ENCODE peak calls at places on chromosome 19, in seven cellular contexts. W is GM23338, Q is right lobe of liver, X is body of pancreas, V is heart left ventricle, S is adrenal gland, J is IMR-90. Z is an unnamed sample.

GRCh38 chr19:40224342-40225148 is 1.9 kb downstream of the CCNP start:
- DNase-seq in V (no peak), Q (no peak), X (no peak), S (no peak), J (no peak), W (no peak), Z (peak; percentile 45)

GRCh38 chr19:4445963-4446668 is 11.5 kb downstream of the UBXN6 start:
- DNase-seq in S (peak; percentile 83), Q (no peak), X (no peak), V (no peak), W (no peak), J (no peak), Z (no peak)

GRCh38 chr19:45177817-45178261 is at the start of gene TRAPPC6A:
- DNase-seq in Q (no peak), W (peak; percentile 64), J (peak; percentile 70), X (no peak), V (no peak), S (peak; percentile 68), Z (peak; percentile 92)

GRCh38 chr19:43464089-43464775 is 1.2 kb downstream of the LYPD3 start:
- DNase-seq in W (no peak), X (peak; percentile 77), V (peak; percentile 84), Q (peak; percentile 74), J (no peak), S (no peak), Z (no peak)

GRCh38 chr19:343941-344624 is 513 bp downstream of the MIER2 start:
- DNase-seq in W (peak; percentile 47), V (peak; percentile 64), J (no peak), X (no peak), Q (no peak), S (peak; percentile 10), Z (no peak)

GRCh38 chr19:33290956-33291622 is 11.2 kb downstream of the CEBPA start:
- DNase-seq in W (no peak), V (peak; percentile 24), J (no peak), X (no peak), S (no peak), Q (no peak), Z (peak; percentile 84)

GRCh38 chr19:40995355-40995754 is 4.3 kb downstream of the CYP2B6 start:
- DNase-seq in X (no peak), J (no peak), W (no peak), Q (no peak), V (no peak), S (no peak), Z (peak; percentile 82)

GRCh38 chr19:47158879-47159509 is 28.4 kb downstream of the SAE1 start:
- DNase-seq in J (peak; percentile 15), X (no peak), S (no peak), V (no peak), Q (no peak), W (no peak), Z (peak; percentile 88)

GRCh38 chr19:50513746-50514345 is at the start of gene ASPDH:
- DNase-seq in X (no peak), Q (peak; percentile 81), J (no peak), S (no peak), V (peak; percentile 21), W (no peak), Z (no peak)

GRCh38 chr19:45568732-45569131 is 15.9 kb downstream of the OPA3 start:
- DNase-seq in Q (no peak), W (no peak), V (peak; percentile 33), J (peak; percentile 67), S (no peak), X (no peak), Z (peak; percentile 97)

GRCh38 chr19:43618921-43619261 is 538 bp downstream of the ZNF428 start:
- DNase-seq in Q (no peak), V (no peak), J (peak; percentile 8), X (no peak), W (no peak), S (peak; percentile 29), Z (no peak)

GRCh38 chr19:29724102-29724641 is 9.1 kb upstream of the C19orf12 start:
- DNase-seq in S (no peak), J (peak; percentile 5), W (peak; percentile 75), X (no peak), V (no peak), Q (no peak), Z (no peak)

GRCh38 chr19:48656840-48657474 is 11.0 kb upstream of the CA11 start:
- DNase-seq in J (peak; percentile 95), V (no peak), X (no peak), W (no peak), Q (no peak), S (no peak), Z (peak; percentile 84)

GRCh38 chr19:19618384-19619051 is at the start of gene PBX4:
- DNase-seq in J (peak; percentile 82), X (peak; percentile 95), S (peak; percentile 89), Q (peak; percentile 85), V (peak; percentile 97), W (peak; percentile 99), Z (peak; percentile 71)

GRCh38 chr19:489418-490196 is 6.7 kb upstream of the MADCAM1 start:
- DNase-seq in X (no peak), V (no peak), Q (no peak), W (peak; percentile 72), S (no peak), J (peak; percentile 8), Z (no peak)

GRCh38 chr19:17830567-17831418 is 9.5 kb upstream of the INSL3 start:
- DNase-seq in Q (no peak), V (no peak), J (peak; percentile 67), S (peak; percentile 42), W (peak; percentile 95), X (peak; percentile 88), Z (peak; percentile 74)

GRCh38 chr19:15640904-15641597 is 354 bp downstream of the CYP4F3 start:
- DNase-seq in V (no peak), J (no peak), Q (peak; percentile 92), S (no peak), X (no peak), W (no peak), Z (peak; percentile 21)

GRCh38 chr19:47469719-47470118 is 2.0 kb downstream of the SLC8A2 start:
- DNase-seq in Q (no peak), V (peak; percentile 28), S (no peak), W (no peak), J (no peak), X (no peak), Z (no peak)

GRCh38 chr19:6060600-6061391 is 49.5 kb downstream of the RFX2 start:
- DNase-seq in J (peak; percentile 16), V (no peak), W (no peak), Q (peak; percentile 43), X (no peak), S (peak; percentile 49), Z (peak; percentile 17)

GRCh38 chr19:35513231-35513974 is at the start of gene DMKN:
- DNase-seq in Q (no peak), J (peak; percentile 58), S (no peak), X (no peak), W (peak; percentile 61), V (no peak), Z (peak; percentile 84)

GRCh38 chr19:32889137-32889934 is 19.8 kb upstream of the SLC7A9 start:
- DNase-seq in J (no peak), V (no peak), W (no peak), Q (no peak), X (no peak), S (no peak), Z (no peak)

GRCh38 chr19:14580623-14581237 is 2.2 kb upstream of the CLEC17A start:
- DNase-seq in S (no peak), J (no peak), X (no peak), V (no peak), Q (no peak), W (no peak), Z (no peak)

GRCh38 chr19:56837892-56838679 is 2.4 kb downstream of the PEG3 start:
- DNase-seq in X (peak; percentile 87), Q (peak; percentile 83), W (no peak), S (peak; percentile 79), J (no peak), V (peak; percentile 78), Z (no peak)

GRCh38 chr19:1764293-1764683 is 11.0 kb downstream of the ONECUT3 start:
- DNase-seq in J (no peak), S (no peak), X (no peak), Q (no peak), V (no peak), W (no peak), Z (no peak)
- H3K27me3 ChIP-seq in J (peaks cover 89% of the 10 kb centered on the region), S (peaks cover 84% of the 10 kb centered on the region), X (peaks cover 71% of the 10 kb centered on the region), Q (peaks cover 32% of the 10 kb centered on the region), V (peaks cover 96% of the 10 kb centered on the region), W (peaks cover 100% of the 10 kb centered on the region), Z (peaks cover 57% of the 10 kb centered on the region)

GRCh38 chr19:38512277-38512676 is 78.8 kb downstream of the RYR1 start:
- DNase-seq in J (no peak), W (no peak), X (no peak), V (peak; percentile 40), S (no peak), Q (no peak), Z (no peak)
- H3K36me3 ChIP-seq in J (no peaks in the 10 kb centered on the region), W (peaks cover 8% of the 10 kb centered on the region), X (no peaks in the 10 kb centered on the region), V (no peaks in the 10 kb centered on the region), S (no peaks in the 10 kb centered on the region), Q (no peaks in the 10 kb centered on the region), Z (no peaks in the 10 kb centered on the region)

DNA sequence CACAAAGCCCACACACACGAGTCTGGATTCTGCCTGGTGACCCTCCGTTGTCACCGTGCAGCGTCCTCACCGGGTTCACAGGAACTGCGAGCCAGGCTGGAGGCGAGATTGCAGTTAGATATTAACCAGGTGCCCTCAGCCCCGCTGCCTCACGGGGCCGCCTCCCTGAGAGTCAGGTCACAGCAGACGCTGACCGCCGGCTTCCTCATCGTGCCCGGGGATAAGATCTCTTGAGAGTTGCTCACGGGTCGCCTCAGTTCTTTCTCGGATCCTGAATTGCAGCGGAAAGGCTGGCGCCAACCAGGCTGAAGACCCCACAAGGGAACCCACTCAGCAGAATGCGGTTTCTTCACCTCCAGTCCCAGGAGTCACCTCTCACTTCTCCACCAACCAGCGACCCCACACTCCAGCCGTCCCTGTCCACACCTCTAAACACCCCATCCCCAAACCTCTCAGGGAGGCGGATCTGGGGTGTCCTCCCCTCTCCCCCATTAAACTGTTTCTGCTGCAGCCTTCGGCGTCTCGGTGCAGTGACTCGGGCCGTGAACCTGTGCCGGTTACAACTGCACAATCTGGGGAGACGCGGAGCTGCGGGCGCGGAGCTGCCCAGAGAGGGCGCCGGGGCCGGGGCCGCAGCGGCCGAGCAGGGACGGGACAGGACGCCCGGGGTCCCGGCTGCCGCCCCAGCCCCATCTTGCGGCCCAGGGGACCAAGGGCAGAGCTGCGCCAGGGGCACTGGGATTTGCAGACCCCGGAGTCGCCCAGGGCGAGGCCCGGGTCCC is 591 bp downstream of the ZNF823 start:
- DNase-seq in X (peak; percentile 82), S (peak; percentile 58), J (peak; percentile 12), Q (peak; percentile 87), V (peak; percentile 67), W (peak; percentile 56), Z (no peak)
- TF ChIP-seq CTCF in X (peak; percentile 11), S (no peak), J (peak; percentile 5), Q (no peak), V (no peak), W (no peak), Z (peak; percentile 1)

GRCh38 chr19:13014101-13014920 is 19.0 kb downstream of the NFIX start:
- DNase-seq in J (no peak), X (no peak), Q (no peak), S (no peak), V (no peak), W (peak; percentile 70), Z (no peak)

GRCh38 chr19:13012390-13012689 is 17.1 kb downstream of the NFIX start:
- DNase-seq in X (no peak), S (no peak), J (no peak), V (no peak), W (no peak), Q (no peak), Z (no peak)

GRCh38 chr19:13014921-13015280 is 19.6 kb downstream of the NFIX start:
- DNase-seq in J (no peak), V (no peak), X (no peak), Q (no peak), S (no peak), W (peak; percentile 45), Z (no peak)

GRCh38 chr19:13012690-13013608 is 17.7 kb downstream of the NFIX start:
- DNase-seq in J (peak; percentile 63), X (no peak), W (peak; percentile 68), V (no peak), S (peak; percentile 73), Q (no peak), Z (no peak)

GRCh38 chr19:13013649-13014048 is 18.4 kb downstream of the NFIX start:
- DNase-seq in X (no peak), Q (no peak), S (no peak), J (no peak), W (no peak), V (no peak), Z (no peak)
- H3K27me3 ChIP-seq in X (no peaks in the 10 kb centered on the region), Q (no peaks in the 10 kb centered on the region), S (no peaks in the 10 kb centered on the region), J (no peaks in the 10 kb centered on the region), W (peaks cover 100% of the 10 kb centered on the region), V (no peaks in the 10 kb centered on the region), Z (peaks cover 2% of the 10 kb centered on the region)

Z was measured in bronchial epithelial cell.